ENCODE peak calls at places on chromosomes 2 and 18, in four cellular contexts. D, S, C and H are unnamed samples.

GRCh38 chr2:240451791-240452470 is 16.5 kb downstream of the GPC1 start:
- DNase-seq in D (no peak), S (no peak), C (no peak), H (peak; percentile 77)

GRCh38 chr2:121974919-121975654 is 219.6 kb downstream of the TSN start:
- DNase-seq in D (peak; percentile 78), S (peak; percentile 65), C (peak; percentile 51), H (peak; percentile 26)

GRCh38 chr2:8986327-8986976 is 17.0 kb downstream of the MBOAT2 start:
- DNase-seq in D (no peak), S (no peak), C (no peak), H (no peak)

GRCh38 chr2:113806217-113806913 is 49.9 kb upstream of the SLC35F5 start:
- DNase-seq in D (no peak), S (no peak), C (no peak), H (no peak)

GRCh38 chr2:188024811-188025210 is 266.9 kb upstream of the GULP1 start:
- DNase-seq in D (peak; percentile 73), S (no peak), C (peak; percentile 71), H (no peak)

GRCh38 chr2:171172980-171173542 is 12.4 kb upstream of the TLK1 start:
- DNase-seq in D (peak; percentile 37), S (no peak), C (no peak), H (no peak)

GRCh38 chr2:144414324-144414845 is 105.5 kb downstream of the ZEB2 start:
- DNase-seq in D (peak; percentile 100), S (no peak), C (no peak), H (no peak)

GRCh38 chr2:145108385-145108784 is 588.5 kb upstream of the ZEB2 start:
- DNase-seq in D (no peak), S (no peak), C (peak; percentile 9), H (peak; percentile 10)

GRCh38 chr2:10331702-10332401 is 29.1 kb downstream of the HPCAL1 start:
- DNase-seq in D (no peak), S (no peak), C (no peak), H (no peak)

GRCh38 chr2:43559391-43560230 is 36.2 kb downstream of the THADA start:
- DNase-seq in D (no peak), S (no peak), C (no peak), H (no peak)

GRCh38 chr2:145221032-145221431 is 701.1 kb upstream of the ZEB2 start:
- DNase-seq in D (no peak), S (no peak), C (no peak), H (no peak)

GRCh38 chr2:232333361-232334135 is 45.0 kb upstream of the ALPP start:
- DNase-seq in D (no peak), S (peak; percentile 19), C (no peak), H (no peak)

GRCh38 chr2:230902180-230902899 is 22.7 kb downstream of the GPR55 start:
- DNase-seq in D (peak; percentile 80), S (peak; percentile 60), C (peak; percentile 59), H (no peak)

GRCh38 chr18:23849141-23849540 is 159.9 kb downstream of the LAMA3 start:
- DNase-seq in D (no peak), S (no peak), C (no peak), H (no peak)

GRCh38 chr2:17901246-17901645 is 22.8 kb downstream of the KCNS3 start:
- DNase-seq in D (no peak), S (no peak), C (no peak), H (no peak)

GRCh38 chr2:120858361-120858760 is 122.7 kb downstream of the GLI2 start:
- DNase-seq in D (no peak), S (no peak), C (no peak), H (no peak)

GRCh38 chr2:213159768-213160167 is 8.4 kb upstream of the IKZF2 start:
- DNase-seq in D (no peak), S (no peak), C (no peak), H (no peak)

GRCh38 chr2:125853626-125854025 is 802.3 kb upstream of the GYPC start:
- DNase-seq in D (no peak), S (no peak), C (no peak), H (no peak)

GRCh38 chr18:23189099-23189498 is 53.8 kb downstream of the CABLES1 start:
- DNase-seq in D (no peak), S (no peak), C (no peak), H (no peak)

GRCh38 chr18:58044370-58045264 is 591 bp downstream of the NEDD4L start:
- DNase-seq in D (peak; percentile 42), S (peak; percentile 44), C (peak; percentile 57), H (peak; percentile 69)

GRCh38 chr18:48820483-48821250 is 130.1 kb downstream of the SMAD7 start:
- DNase-seq in D (no peak), S (no peak), C (no peak), H (peak; percentile 26)

GRCh38 chr2:64751286-64752260 is 97.9 kb upstream of the SERTAD2 start:
- DNase-seq in D (peak; percentile 61), S (peak; percentile 43), C (peak; percentile 100), H (peak; percentile 48)

GRCh38 chr18:24293254-24293653 is 104.4 kb downstream of the OSBPL1A start:
- DNase-seq in D (no peak), S (no peak), C (no peak), H (no peak)

GRCh38 chr18:50126466-50126865 is 68.5 kb downstream of the MYO5B start:
- DNase-seq in D (no peak), S (no peak), C (no peak), H (no peak)

GRCh38 chr2:233342301-233342700 is 12.0 kb upstream of the DGKD start:
- DNase-seq in D (no peak), S (no peak), C (no peak), H (no peak)

DNA sequence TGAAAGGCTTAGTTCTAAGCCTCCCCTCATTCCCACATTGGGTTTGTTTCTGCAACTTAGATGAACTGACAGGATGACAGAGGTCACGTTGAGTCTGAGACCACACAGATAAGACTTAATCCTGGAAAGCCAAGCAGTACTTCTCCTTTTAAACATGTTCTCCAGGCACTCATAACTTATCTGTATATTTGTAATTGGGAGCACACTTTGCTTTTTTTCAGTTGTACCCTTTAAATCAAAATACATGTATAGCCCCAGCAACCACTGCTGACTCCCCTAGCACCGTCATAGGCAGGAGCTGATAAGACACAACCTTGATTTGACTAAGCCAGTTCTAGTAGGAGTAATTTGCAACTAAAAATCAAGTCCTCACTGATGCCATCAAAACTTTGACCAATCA is 394.8 kb downstream of the PID1 start:
- DNase-seq in D (no peak), S (no peak), C (no peak), H (no peak)
- H3K9me3 ChIP-seq in D (no peaks in the 10 kb centered on the region), S (no peaks in the 10 kb centered on the region), C (peaks cover 13% of the 10 kb centered on the region), H (no peaks in the 10 kb centered on the region)

DNA sequence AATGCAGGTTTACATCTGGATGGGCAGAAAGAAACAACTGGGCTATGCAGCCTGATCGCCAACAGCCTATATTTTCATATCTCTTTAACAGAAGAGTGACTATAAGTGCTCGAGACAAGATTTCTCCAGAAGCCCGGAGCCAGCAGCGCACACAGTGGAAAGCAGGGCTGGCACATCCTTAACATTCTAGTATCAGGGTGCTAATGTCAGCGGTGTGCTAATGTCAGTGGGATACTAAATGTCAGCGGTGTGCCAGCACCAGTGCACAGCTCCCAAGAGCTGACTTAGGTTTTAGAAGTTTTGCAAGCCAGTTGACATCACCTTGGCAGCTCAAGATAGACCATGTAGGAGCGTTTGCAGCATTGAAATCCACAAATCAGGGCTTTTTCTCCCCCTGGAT is 8.3 kb downstream of the BMP10 start:
- DNase-seq in D (no peak), S (no peak), C (no peak), H (no peak)
- H3K9me3 ChIP-seq in D (no peaks in the 10 kb centered on the region), S (no peaks in the 10 kb centered on the region), C (no peaks in the 10 kb centered on the region), H (no peaks in the 10 kb centered on the region)

DNA sequence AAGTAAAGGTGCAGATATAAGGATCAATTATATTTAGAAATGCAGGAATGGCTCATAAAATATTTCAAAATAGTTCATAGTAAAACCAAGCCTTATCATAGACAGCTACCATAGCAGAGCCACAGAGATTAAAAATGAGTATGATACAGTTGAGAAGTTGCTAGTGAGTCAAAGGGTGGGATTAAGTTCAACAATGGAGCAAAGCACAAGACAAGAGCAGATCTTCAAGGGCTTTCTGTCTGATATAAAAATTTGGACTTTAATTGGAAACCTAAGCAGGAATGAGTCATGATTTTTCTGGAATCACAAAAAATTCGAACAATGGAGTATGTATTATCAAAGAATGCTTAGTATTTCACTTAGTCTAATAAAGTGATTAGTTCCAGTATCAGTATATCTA is 487.3 kb upstream of the NETO1 start:
- DNase-seq in D (no peak), S (no peak), C (no peak), H (no peak)
- H3K9me3 ChIP-seq in D (no peaks in the 10 kb centered on the region), S (no peaks in the 10 kb centered on the region), C (no peaks in the 10 kb centered on the region), H (no peaks in the 10 kb centered on the region)

DNA sequence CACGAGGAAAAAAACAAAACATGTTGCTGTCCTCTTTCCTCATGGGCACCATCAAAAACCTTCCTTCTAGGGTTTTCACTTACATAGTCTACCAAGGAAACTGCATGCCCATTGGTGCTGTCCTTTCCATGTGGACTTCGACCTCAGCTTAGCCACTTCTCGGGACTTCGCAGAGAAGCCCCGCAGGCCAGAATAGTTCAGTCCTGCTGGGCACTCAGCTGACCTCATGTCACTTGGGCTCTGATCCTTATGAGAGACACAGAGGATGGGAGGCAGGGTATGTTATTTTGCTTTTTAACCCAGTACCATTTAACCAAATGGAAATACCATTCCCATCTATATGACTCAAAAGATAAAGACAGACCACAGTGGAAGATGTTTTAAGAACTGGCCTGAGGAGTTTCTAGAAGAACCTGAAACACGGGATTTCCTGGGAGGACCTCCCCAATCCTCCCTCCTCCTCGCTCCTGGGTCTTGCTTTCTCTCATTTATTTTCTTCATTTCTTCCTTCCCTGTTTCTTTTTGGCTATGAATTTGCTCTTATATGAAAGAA is 28.4 kb downstream of the AAK1 start:
- DNase-seq in D (no peak), S (no peak), C (no peak), H (no peak)
- H3K9me3 ChIP-seq in D (no peaks in the 10 kb centered on the region), S (no peaks in the 10 kb centered on the region), C (peaks cover 2% of the 10 kb centered on the region), H (no peaks in the 10 kb centered on the region)

GRCh38 chr2:200049086-200049485 is 93.7 kb downstream of the MAIP1 start:
- DNase-seq in D (no peak), S (no peak), C (no peak), H (no peak)
- H3K9me3 ChIP-seq in D (no peaks in the 10 kb centered on the region), S (no peaks in the 10 kb centered on the region), C (no peaks in the 10 kb centered on the region), H (no peaks in the 10 kb centered on the region)

DNA sequence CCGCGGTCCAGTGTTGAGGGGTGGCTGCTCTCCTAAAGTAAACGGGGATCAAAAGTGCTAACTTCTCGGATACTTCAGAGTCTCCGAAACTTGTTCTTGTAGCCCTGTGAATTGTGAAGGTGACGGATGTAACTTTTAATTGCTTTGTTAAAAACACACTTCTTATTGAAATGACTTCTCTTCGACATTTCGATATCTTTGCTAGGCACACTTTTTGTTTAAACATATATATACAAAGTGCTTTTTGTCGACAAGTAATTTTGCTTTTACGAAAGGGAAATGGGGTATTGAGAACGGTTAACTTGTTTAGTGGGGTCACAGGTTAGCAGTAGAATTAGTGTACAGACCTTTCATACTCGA is 578 bp downstream of the ATP9B start:
- DNase-seq in D (no peak), S (no peak), C (no peak), H (no peak)
- H3K9me3 ChIP-seq in D (no peaks in the 10 kb centered on the region), S (peaks cover 6% of the 10 kb centered on the region), C (peaks cover 4% of the 10 kb centered on the region), H (no peaks in the 10 kb centered on the region)

GRCh38 chr18:80026363-80026762 is 7.9 kb upstream of the RBFA start:
- DNase-seq in D (no peak), S (no peak), C (no peak), H (no peak)
- H3K9me3 ChIP-seq in D (no peaks in the 10 kb centered on the region), S (peaks cover 15% of the 10 kb centered on the region), C (peaks cover 42% of the 10 kb centered on the region), H (peaks cover 11% of the 10 kb centered on the region)

DNA sequence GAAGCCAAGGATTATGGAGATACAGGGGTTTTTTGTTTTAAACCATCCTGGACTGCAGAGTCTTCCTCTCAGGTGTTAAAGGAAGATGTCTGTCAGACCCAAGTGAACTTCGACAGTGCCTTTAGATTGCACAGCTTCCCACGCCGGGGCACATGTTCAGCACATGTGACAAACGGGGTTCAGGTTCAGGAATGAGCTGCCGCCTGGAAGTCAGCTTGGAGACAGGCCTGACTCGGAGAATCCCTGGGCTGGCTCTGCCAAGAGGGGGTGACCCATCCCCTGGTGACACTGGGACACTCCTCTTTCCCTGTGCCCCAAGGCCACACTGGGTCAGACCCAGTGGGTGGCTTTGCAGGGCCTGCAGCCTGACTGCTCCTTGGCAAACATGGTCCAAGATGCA is 359.3 kb upstream of the SALL3 start:
- DNase-seq in D (no peak), S (no peak), C (no peak), H (no peak)
- H3K9me3 ChIP-seq in D (no peaks in the 10 kb centered on the region), S (no peaks in the 10 kb centered on the region), C (peaks cover 8% of the 10 kb centered on the region), H (no peaks in the 10 kb centered on the region)